ENCODE peak calls at places on chromosomes 1 and 21, in four cellular contexts. I, G, D and K are unnamed samples. For H3K4me1, the result is how much of the 10 kb centered on the place peaks cover.

GRCh38 chr1:119091618-119092017 is 48.8 kb downstream of the WARS2 start:
- DNase-seq in I (no peak), G (no peak), D (no peak), K (no peak)

GRCh38 chr1:211630236-211631081 is 45.0 kb downstream of the NEK2 start:
- DNase-seq in I (no peak), G (no peak), D (no peak), K (no peak)

GRCh38 chr1:240337795-240338194 is 246.1 kb downstream of the FMN2 start:
- DNase-seq in I (no peak), G (no peak), D (no peak), K (no peak)

GRCh38 chr1:180231506-180232420 is 1.7 kb downstream of the LHX4 start:
- DNase-seq in I (no peak), G (peak), D (no peak), K (peak)

GRCh38 chr1:53642607-53643006 is 96.4 kb downstream of the GLIS1 start:
- DNase-seq in I (no peak), G (no peak), D (no peak), K (no peak)

GRCh38 chr1:66598670-66599069 is 64.7 kb downstream of the SGIP1 start:
- DNase-seq in I (no peak), G (no peak), D (no peak), K (no peak)

GRCh38 chr21:44370771-44371410 is 17.5 kb downstream of the TRPM2 start:
- DNase-seq in I (no peak), G (no peak), D (no peak), K (no peak)

GRCh38 chr1:44777969-44778635 is 2.8 kb downstream of the RPS8 start:
- DNase-seq in I (no peak), G (no peak), D (no peak), K (no peak)

GRCh38 chr1:65469126-65469888 is 48.8 kb downstream of the LEPR start:
- DNase-seq in I (no peak), G (no peak), D (no peak), K (no peak)

GRCh38 chr1:111649648-111650047 is 30.1 kb downstream of the RAP1A start:
- DNase-seq in I (no peak), G (no peak), D (no peak), K (no peak)

GRCh38 chr1:110533230-110533629 is 14.3 kb upstream of the KCNA10 start:
- DNase-seq in I (no peak), G (no peak), D (no peak), K (no peak)

GRCh38 chr1:169115891-169116585 is 9.5 kb downstream of the ATP1B1 start:
- DNase-seq in I (no peak), G (peak), D (no peak), K (no peak)

GRCh38 chr1:231806623-231807470 is 180.3 kb downstream of the DISC1 start:
- DNase-seq in I (no peak), G (peak), D (no peak), K (peak)

GRCh38 chr1:37629726-37630425 is 4.8 kb downstream of the RSPO1 start:
- DNase-seq in I (no peak), G (no peak), D (no peak), K (no peak)

GRCh38 chr21:42254631-42255030 is 35.7 kb downstream of the ABCG1 start:
- DNase-seq in I (no peak), G (no peak), D (no peak), K (no peak)

GRCh38 chr1:77986810-77987209 is 7.9 kb upstream of the FUBP1 start:
- DNase-seq in I (no peak), G (no peak), D (no peak), K (no peak)

GRCh38 chr1:245378352-245379144 is 223.8 kb downstream of the KIF26B start:
- DNase-seq in I (no peak), G (no peak), D (peak), K (no peak)

GRCh38 chr1:8382051-8382505 is 64.2 kb downstream of the SLC45A1 start:
- DNase-seq in I (no peak), G (no peak), D (no peak), K (no peak)

GRCh38 chr1:193417945-193418744 is 231.7 kb upstream of the B3GALT2 start:
- DNase-seq in I (no peak), G (no peak), D (peak), K (peak)

GRCh38 chr1:46757256-46757955 is 38.5 kb upstream of the EFCAB14 start:
- DNase-seq in I (no peak), G (peak), D (no peak), K (no peak)

GRCh38 chr1:151849871-151850270 is 3.6 kb downstream of the THEM5 start:
- DNase-seq in I (no peak), G (no peak), D (no peak), K (no peak)
- H3K27ac ChIP-seq in I (no peak), G (no peak), D (no peak), K (no peak)

DNA sequence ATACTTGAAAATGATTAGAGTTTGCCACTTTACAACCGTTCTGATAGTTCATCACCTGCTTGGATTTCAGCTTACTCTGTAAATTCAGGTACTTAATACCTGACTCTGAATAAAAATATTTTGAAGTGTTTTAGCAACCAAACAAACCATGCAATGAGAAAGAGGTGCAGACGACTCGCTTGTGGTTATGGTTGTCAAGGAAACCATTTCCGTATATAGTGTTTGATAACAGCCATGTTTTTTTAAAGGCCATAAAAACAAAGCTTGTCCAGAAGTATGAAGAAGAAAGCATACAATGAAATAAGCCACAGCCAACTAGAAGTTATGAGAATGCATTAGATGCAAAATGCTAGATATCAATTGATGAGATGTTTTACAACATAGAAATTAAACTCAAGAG is 167.2 kb upstream of the HMCN1 start:
- DNase-seq in I (no peak), G (no peak), D (peak), K (peak)
- H3K4me1 ChIP-seq in I (under half), G (under half), D (half or more), K (under half)

GRCh38 chr1:155014709-155015508 is 12.3 kb downstream of the ZBTB7B start:
- DNase-seq in I (no peak), G (no peak), D (no peak), K (no peak)
- H3K27ac ChIP-seq in I (no peak), G (no peak), D (no peak), K (peak)

GRCh38 chr1:165852896-165853295 is 25.5 kb downstream of the UCK2 start:
- DNase-seq in I (no peak), G (no peak), D (no peak), K (no peak)
- H3K4me1 ChIP-seq in I (under half), G (under half), D (under half), K (under half)

GRCh38 chr1:102181341-102181740 is 184.6 kb upstream of the OLFM3 start:
- DNase-seq in I (no peak), G (no peak), D (no peak), K (no peak)
- H3K27ac ChIP-seq in I (no peak), G (no peak), D (no peak), K (no peak)

DNA sequence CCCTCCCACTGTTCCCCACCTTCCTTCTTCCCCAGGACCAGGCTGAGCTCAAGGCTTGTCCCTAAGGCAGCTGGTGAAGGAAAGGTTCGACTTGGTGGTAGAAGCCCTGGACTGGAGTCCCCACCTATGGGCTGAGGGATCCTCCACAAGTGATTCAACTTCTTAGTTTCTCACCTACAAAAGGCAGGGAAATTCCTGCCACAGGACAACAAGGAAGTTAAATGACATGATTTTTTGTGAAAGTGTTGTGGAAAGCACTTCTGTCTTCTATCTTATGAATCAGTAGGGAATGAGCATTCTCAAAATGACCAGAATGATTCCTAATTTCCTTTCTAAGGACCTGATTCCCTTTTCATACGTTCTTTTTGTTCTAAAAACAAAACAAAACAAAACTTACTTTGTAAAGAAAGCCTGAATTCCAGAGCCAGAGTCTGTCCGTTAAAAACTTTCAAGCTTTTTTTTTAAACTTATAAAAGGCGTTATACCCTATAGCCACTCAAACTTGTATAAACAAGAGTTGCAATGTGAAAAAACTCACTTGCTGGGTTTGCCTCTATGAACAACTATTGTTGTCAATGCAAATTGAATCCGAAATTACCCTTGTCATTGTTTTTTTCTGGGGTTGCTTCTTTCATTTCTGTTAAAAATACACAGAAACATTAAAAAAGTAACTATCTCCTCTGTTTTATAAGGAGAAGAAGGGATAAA is 12.2 kb downstream of the KCNJ15 start:
- DNase-seq in I (no peak), G (no peak), D (no peak), K (no peak)
- H3K4me1 ChIP-seq in I (under half), G (under half), D (under half), K (under half)